ENCODE peak calls at places on chromosomes 6 and 20, in four cellular contexts. O is naive thymus-derived CD8-positive, alpha-beta T cell; Z is EL; S is globus pallidus. U is an unnamed sample.

GRCh38 chr6:11975353-11975977 is 36.6 kb upstream of the HIVEP1 start:
- DNase-seq in O (no peak), Z (no peak), S (peak), U (no peak)

GRCh38 chr6:127078669-127079068 is 39.8 kb upstream of the RSPO3 start:
- DNase-seq in O (no peak), Z (no peak), S (no peak), U (no peak)

GRCh38 chr6:71312089-71312488 is 23.5 kb downstream of the OGFRL1 start:
- DNase-seq in O (no peak), Z (no peak), S (no peak), U (no peak)

GRCh38 chr6:137903933-137904821 is 37.1 kb downstream of the TNFAIP3 start:
- DNase-seq in O (no peak), Z (peak), S (no peak), U (no peak)

GRCh38 chr6:132964868-132965382 is 150.6 kb downstream of the RPS12 start:
- DNase-seq in O (no peak), Z (no peak), S (no peak), U (no peak)

GRCh38 chr6:13500264-13500663 is 12.9 kb upstream of the GFOD1 start:
- DNase-seq in O (no peak), Z (no peak), S (no peak), U (no peak)

GRCh38 chr6:163577404-163577803 is 162.9 kb downstream of the QKI start:
- DNase-seq in O (no peak), Z (no peak), S (no peak), U (no peak)

GRCh38 chr6:26501482-26501986 is 1.4 kb downstream of the BTN1A1 start:
- DNase-seq in O (peak), Z (peak), S (no peak), U (peak)

GRCh38 chr20:25280574-25281535 is 33.0 kb downstream of the PYGB start:
- DNase-seq in O (peak), Z (no peak), S (no peak), U (peak)

GRCh38 chr20:24682496-24683090 is 213.2 kb downstream of the SYNDIG1 start:
- DNase-seq in O (no peak), Z (no peak), S (no peak), U (no peak)

GRCh38 chr6:69802995-69803394 is 6.2 kb upstream of the LMBRD1 start:
- DNase-seq in O (no peak), Z (no peak), S (no peak), U (no peak)

GRCh38 chr6:17585766-17586502 is 14.2 kb upstream of the FAM8A1 start:
- DNase-seq in O (no peak), Z (peak), S (no peak), U (no peak)

GRCh38 chr20:53942121-53942816 is 128.1 kb downstream of the BCAS1 start:
- DNase-seq in O (no peak), Z (no peak), S (no peak), U (no peak)

GRCh38 chr6:162123797-162124196 is 603.8 kb downstream of the PRKN start:
- DNase-seq in O (no peak), Z (no peak), S (peak), U (no peak)

GRCh38 chr6:39204646-39205244 is 24.5 kb downstream of the KCNK5 start:
- DNase-seq in O (no peak), Z (no peak), S (no peak), U (no peak)

GRCh38 chr6:69835414-69836179 is 30.8 kb upstream of the COL19A1 start:
- DNase-seq in O (no peak), Z (peak), S (peak), U (no peak)

GRCh38 chr6:135087403-135087802 is 32.8 kb upstream of the HBS1L start:
- DNase-seq in O (no peak), Z (no peak), S (no peak), U (no peak)

GRCh38 chr20:16574656-16575355 is 1.6 kb upstream of the KIF16B start:
- DNase-seq in O (peak), Z (peak), S (peak), U (peak)

U was measured in Right ventricle myocardium superior.